ENCODE peak calls at places on chromosome 9, in seven cellular contexts. P is OCI-LY7, Y is IMR-90, E is thoracic aorta, X is adrenal gland, J is psoas muscle, O is uterus. I is an unnamed sample.

GRCh38 chr9:31323726-31324444 is 1060.6 kb upstream of the ACO1 start:
- DNase-seq in P (peak), Y (no peak), E (no peak), X (no peak), J (no peak), O (no peak), I (no peak)

GRCh38 chr9:120915854-120916495 is 10.6 kb downstream of the TRAF1 start:
- DNase-seq in P (peak), Y (no peak), E (no peak), X (no peak), J (no peak), O (no peak), I (no peak)

GRCh38 chr9:92183449-92183848 is 68.2 kb upstream of the SPTLC1 start:
- DNase-seq in P (no peak), Y (no peak), E (no peak), X (no peak), J (no peak), O (no peak), I (no peak)

GRCh38 chr9:69811329-69811989 is 9.2 kb upstream of the CFAP95 start:
- DNase-seq in P (no peak), Y (no peak), E (no peak), X (no peak), J (no peak), O (no peak), I (no peak)

GRCh38 chr9:135183538-135184153 is 96.2 kb downstream of the OLFM1 start:
- DNase-seq in P (no peak), Y (no peak), E (no peak), X (peak), J (no peak), O (no peak), I (no peak)

GRCh38 chr9:81557957-81558791 is 131.2 kb downstream of the TLE1 start:
- DNase-seq in P (no peak), Y (peak), E (no peak), X (no peak), J (no peak), O (peak), I (no peak)

GRCh38 chr9:133945977-133946753 is 46.0 kb downstream of the VAV2 start:
- DNase-seq in P (peak), Y (no peak), E (no peak), X (no peak), J (peak), O (no peak), I (no peak)

GRCh38 chr9:133117271-133118178 is 3.5 kb downstream of the RALGDS start:
- DNase-seq in P (no peak), Y (no peak), E (no peak), X (peak), J (peak), O (no peak), I (peak)

GRCh38 chr9:79817469-79818004 is 245.8 kb downstream of the TLE4 start:
- DNase-seq in P (no peak), Y (no peak), E (no peak), X (no peak), J (peak), O (no peak), I (no peak)

GRCh38 chr9:5593904-5594303 is 35.0 kb upstream of the RIC1 start:
- DNase-seq in P (peak), Y (no peak), E (no peak), X (no peak), J (no peak), O (no peak), I (no peak)

GRCh38 chr9:115411993-115412452 is 294.1 kb upstream of the TNC start:
- DNase-seq in P (no peak), Y (peak), E (no peak), X (no peak), J (no peak), O (no peak), I (no peak)

GRCh38 chr9:131469369-131469768 is 33.3 kb upstream of the POMT1 start:
- DNase-seq in P (no peak), Y (no peak), E (no peak), X (peak), J (peak), O (no peak), I (no peak)

GRCh38 chr9:77316058-77316457 is 138.7 kb downstream of the VPS13A start:
- DNase-seq in P (no peak), Y (no peak), E (no peak), X (no peak), J (no peak), O (no peak), I (no peak)

GRCh38 chr9:22308177-22308576 is 138.4 kb upstream of the DMRTA1 start:
- DNase-seq in P (no peak), Y (no peak), E (no peak), X (no peak), J (no peak), O (no peak), I (no peak)

GRCh38 chr9:95091574-95091970 is 225.9 kb downstream of the FANCC start:
- DNase-seq in P (no peak), Y (peak), E (no peak), X (no peak), J (no peak), O (no peak), I (no peak)

GRCh38 chr9:117645245-117645636 is 59.0 kb upstream of the TLR4 start:
- DNase-seq in P (no peak), Y (no peak), E (no peak), X (no peak), J (no peak), O (no peak), I (no peak)

GRCh38 chr9:73151653-73152382 is at the start of gene ANXA1:
- DNase-seq in P (no peak), Y (peak), E (no peak), X (no peak), J (no peak), O (no peak), I (no peak)

GRCh38 chr9:97980479-97980803 is 2.7 kb upstream of the ANP32B start:
- DNase-seq in P (no peak), Y (no peak), E (no peak), X (no peak), J (peak), O (peak), I (no peak)

GRCh38 chr9:122084276-122084675 is 8.8 kb downstream of the TTLL11 start:
- DNase-seq in P (no peak), Y (no peak), E (no peak), X (no peak), J (no peak), O (no peak), I (no peak)

GRCh38 chr9:4569101-4569500 is 78.8 kb downstream of the SLC1A1 start:
- DNase-seq in P (no peak), Y (no peak), E (no peak), X (no peak), J (no peak), O (no peak), I (no peak)

GRCh38 chr9:114588671-114589526 is 1.3 kb downstream of the ATP6V1G1 start:
- DNase-seq in P (peak), Y (peak), E (no peak), X (no peak), J (no peak), O (no peak), I (no peak)

GRCh38 chr9:94591876-94592275 is 1.7 kb downstream of the FBP2 start:
- DNase-seq in P (no peak), Y (no peak), E (no peak), X (no peak), J (no peak), O (no peak), I (no peak)

GRCh38 chr9:137368431-137369110 is 54.4 kb downstream of the EXD3 start:
- DNase-seq in P (no peak), Y (no peak), E (no peak), X (no peak), J (no peak), O (no peak), I (peak)

GRCh38 chr9:124818431-124819281 is 34.6 kb upstream of the WDR38 start:
- DNase-seq in P (peak), Y (peak), E (no peak), X (peak), J (no peak), O (no peak), I (no peak)

GRCh38 chr9:1979815-1980367 is 35.3 kb upstream of the SMARCA2 start:
- DNase-seq in P (no peak), Y (peak), E (no peak), X (no peak), J (peak), O (no peak), I (no peak)

GRCh38 chr9:131677051-131677444 is 62.8 kb downstream of the RAPGEF1 start:
- DNase-seq in P (no peak), Y (peak), E (no peak), X (no peak), J (no peak), O (no peak), I (no peak)

GRCh38 chr9:22237497-22238363 is 208.9 kb upstream of the DMRTA1 start:
- DNase-seq in P (no peak), Y (peak), E (no peak), X (no peak), J (no peak), O (peak), I (no peak)

GRCh38 chr9:29211681-29212589 is 1638.7 kb upstream of the C9orf72 start:
- DNase-seq in P (no peak), Y (no peak), E (no peak), X (peak), J (peak), O (peak), I (peak)

GRCh38 chr9:88991066-88992030 is at the start of gene S1PR3:
- DNase-seq in P (peak), Y (no peak), E (no peak), X (peak), J (peak), O (peak), I (no peak)

GRCh38 chr9:114804504-114804903 is 1.3 kb downstream of the TNFSF15 start:
- DNase-seq in P (no peak), Y (peak), E (no peak), X (peak), J (no peak), O (peak), I (no peak)

GRCh38 chr9:37290881-37291485 is 131.5 kb upstream of the GRHPR start:
- DNase-seq in P (peak), Y (peak), E (no peak), X (no peak), J (no peak), O (no peak), I (no peak)

GRCh38 chr9:122370303-122370702 is 521 bp upstream of the PTGS1 start:
- DNase-seq in P (peak), Y (no peak), E (no peak), X (no peak), J (no peak), O (no peak), I (no peak)

GRCh38 chr9:4116091-4116581 is 183.7 kb downstream of the GLIS3 start:
- DNase-seq in P (no peak), Y (peak), E (no peak), X (no peak), J (no peak), O (no peak), I (no peak)

GRCh38 chr9:16715404-16715803 is 155.1 kb downstream of the BNC2 start:
- DNase-seq in P (no peak), Y (peak), E (no peak), X (no peak), J (no peak), O (peak), I (no peak)

GRCh38 chr9:91100878-91101450 is 260.8 kb downstream of the AUH start:
- DNase-seq in P (no peak), Y (peak), E (no peak), X (peak), J (peak), O (peak), I (no peak)

DNA sequence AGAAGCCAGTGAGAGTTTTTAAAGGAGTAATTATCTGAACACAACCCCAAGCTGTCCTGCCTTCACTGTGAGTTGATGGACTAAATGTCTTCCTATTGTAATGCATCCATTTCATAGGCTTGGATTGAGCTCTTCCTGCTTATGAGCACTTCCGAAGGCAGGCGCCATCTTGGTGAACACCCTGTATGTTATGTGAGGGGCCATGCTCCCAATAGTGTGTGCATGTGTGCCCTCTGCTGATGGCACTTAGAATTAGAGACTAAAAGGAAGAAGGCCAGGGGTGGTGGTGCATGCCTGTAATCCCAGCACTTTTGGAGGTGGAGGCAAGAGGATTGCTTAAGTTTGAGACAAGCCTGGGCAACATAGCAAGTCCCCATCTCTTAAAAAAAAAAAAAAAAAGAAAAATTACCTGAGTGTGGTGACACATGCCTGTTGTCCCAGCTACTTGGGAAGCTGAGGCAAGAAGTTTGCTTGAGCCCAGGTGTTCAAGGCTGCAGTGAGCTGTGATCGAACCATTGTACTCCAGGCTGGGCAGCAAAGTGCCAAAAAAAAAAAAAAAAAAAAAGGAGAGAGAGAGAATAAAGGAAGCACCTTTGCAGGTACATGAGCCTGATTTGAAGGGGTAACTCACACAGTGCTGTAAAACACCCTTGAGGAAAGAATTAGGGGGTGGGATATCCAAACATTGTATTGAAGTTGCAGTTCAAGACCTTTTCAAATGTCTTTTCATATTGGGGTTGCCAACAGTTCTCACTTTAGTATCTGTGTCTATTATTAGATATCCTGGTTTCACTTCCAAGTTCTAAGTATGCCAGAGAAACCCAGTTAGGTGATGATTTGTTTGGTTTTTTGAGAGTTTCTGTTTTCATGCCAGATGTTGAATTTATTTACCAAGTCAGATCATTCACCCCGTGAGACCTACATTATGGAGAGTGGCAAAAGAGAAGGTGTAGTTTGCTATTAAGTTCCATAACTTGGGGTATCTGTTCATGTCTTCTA is 64.8 kb downstream of the C9orf152 start:
- DNase-seq in P (peak), Y (no peak), E (no peak), X (no peak), J (no peak), O (no peak), I (no peak)
- TF ChIP-seq CTCF in P (peak), Y (peak), E (no peak), X (no peak), J (no peak), O (no peak), I (no peak)

DNA sequence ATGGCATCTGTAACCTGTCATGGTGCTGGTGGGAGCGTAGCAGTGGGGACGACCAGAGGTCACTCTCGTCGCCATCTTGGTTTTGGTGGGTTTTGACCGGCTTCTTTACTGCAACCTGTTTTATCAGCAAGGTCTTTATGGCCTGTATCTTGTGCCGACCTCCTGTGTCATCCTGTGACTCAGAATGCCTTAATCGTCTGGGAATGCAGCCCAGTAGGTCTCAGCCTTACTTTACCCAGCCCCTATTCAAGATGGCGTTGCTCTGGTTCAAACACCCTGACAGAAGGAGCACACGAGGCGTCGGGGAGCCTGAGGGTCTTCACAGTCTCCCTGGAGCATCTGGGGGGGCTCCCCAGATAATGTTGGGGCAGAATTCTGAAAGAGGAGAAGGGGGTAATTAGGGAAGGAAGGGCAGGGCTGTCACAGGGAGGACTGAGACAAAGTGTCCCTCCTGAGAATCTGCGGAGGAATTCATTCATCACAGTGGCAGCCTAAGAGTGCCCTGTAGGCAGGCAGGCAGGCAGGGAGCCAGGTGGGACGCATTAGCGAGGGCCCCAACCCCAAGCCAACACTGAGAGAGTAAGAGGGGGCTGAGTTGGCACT is 21.3 kb upstream of the NCS1 start:
- DNase-seq in P (no peak), Y (peak), E (no peak), X (peak), J (no peak), O (no peak), I (no peak)
- H3K27ac ChIP-seq in P (no peak), Y (no peak), E (no peak), X (no peak), J (no peak), O (no peak), I (no peak)

GRCh38 chr9:99211746-99212145 is 10.0 kb downstream of the ALG2 start:
- DNase-seq in P (no peak), Y (no peak), E (no peak), X (no peak), J (no peak), O (no peak), I (no peak)
- TF ChIP-seq CTCF in P (no peak), Y (no peak), E (no peak), X (no peak), J (no peak), O (no peak), I (no peak)

DNA sequence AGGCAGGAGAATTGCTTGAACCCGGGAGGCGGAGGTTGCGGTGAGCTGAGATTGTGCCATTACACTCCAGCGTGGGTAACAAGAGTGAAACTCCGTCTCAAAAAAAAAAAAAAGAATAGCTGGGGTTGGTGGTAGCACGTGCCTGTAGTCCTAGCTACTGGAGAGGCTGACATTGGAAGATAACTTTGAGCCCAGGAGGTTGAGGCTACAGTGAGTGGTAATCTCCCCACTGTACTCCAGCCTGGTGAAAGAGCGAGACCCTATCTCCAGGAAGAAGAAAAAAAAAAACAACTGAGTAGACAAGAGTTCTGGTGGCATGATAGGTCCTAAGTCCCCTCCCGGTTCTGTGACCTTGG is 26.3 kb downstream of the GOLGA2 start:
- DNase-seq in P (no peak), Y (no peak), E (no peak), X (no peak), J (no peak), O (no peak), I (no peak)
- H3K27ac ChIP-seq in P (no peak), Y (no peak), E (no peak), X (no peak), J (no peak), O (no peak), I (peak)

GRCh38 chr9:35729101-35729500 is 2.9 kb downstream of the TLN1 start:
- DNase-seq in P (no peak), Y (peak), E (no peak), X (no peak), J (no peak), O (no peak), I (no peak)

GRCh38 chr9:35728041-35728971 is 3.7 kb downstream of the TLN1 start:
- DNase-seq in P (peak), Y (peak), E (peak), X (peak), J (peak), O (peak), I (peak)

GRCh38 chr9:35730486-35730854 is 1.5 kb downstream of the TLN1 start:
- DNase-seq in P (no peak), Y (no peak), E (no peak), X (no peak), J (no peak), O (no peak), I (no peak)

GRCh38 chr9:35731415-35732184 is 395 bp downstream of the TLN1 start:
- DNase-seq in P (no peak), Y (no peak), E (no peak), X (no peak), J (no peak), O (no peak), I (no peak)

GRCh38 chr9:35729700-35730485 is 2.1 kb downstream of the TLN1 start:
- DNase-seq in P (peak), Y (peak), E (no peak), X (peak), J (peak), O (peak), I (peak)
- TF ChIP-seq CTCF in P (peak), Y (peak), E (peak), X (peak), J (peak), O (peak), I (peak)

DNA sequence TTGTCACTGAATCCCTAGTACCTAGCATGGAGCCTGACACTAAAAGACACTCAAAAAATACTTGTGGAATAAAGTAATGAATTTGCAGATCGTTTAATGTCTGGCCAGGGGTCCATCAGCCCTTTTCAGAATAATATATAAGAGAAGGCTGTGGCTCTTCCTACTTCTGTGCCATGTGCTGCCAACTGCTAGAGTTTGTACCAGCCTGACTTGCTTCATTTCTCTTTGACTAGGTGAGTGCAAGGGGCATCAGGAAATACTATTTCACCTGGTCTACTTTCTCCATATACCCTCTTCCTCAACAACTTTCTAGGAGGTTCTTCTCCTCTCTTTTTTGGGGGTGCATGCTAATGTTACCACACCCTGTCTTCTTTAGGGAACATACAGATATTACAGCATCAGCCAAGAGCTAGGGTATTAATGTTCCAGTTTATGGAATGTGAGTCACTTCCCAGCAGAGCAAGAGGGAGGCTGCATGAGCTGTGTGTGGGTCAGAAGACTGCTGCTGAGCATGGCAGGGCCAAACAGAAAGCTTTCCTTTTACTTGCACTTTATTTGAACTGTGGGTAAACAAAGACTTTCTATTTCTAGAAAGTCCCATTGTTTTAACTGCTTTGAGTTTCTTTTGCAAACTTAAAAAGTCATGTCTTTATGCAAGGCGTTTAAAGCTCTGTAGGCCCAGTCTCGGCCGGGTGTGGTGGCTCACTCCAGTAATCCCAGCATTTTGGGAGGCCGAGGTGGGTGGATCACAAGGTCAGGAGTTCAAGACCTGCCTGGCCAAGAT is 158.9 kb downstream of the ADAMTSL1 start:
- DNase-seq in P (no peak), Y (peak), E (peak), X (peak), J (no peak), O (peak), I (no peak)
- H3K27ac ChIP-seq in P (no peak), Y (no peak), E (peak), X (no peak), J (peak), O (peak), I (no peak)

GRCh38 chr9:127393680-127394079 is 3.3 kb upstream of the SLC2A8 start:
- DNase-seq in P (no peak), Y (peak), E (no peak), X (no peak), J (no peak), O (no peak), I (no peak)
- TF ChIP-seq CTCF in P (peak), Y (peak), E (no peak), X (no peak), J (no peak), O (no peak), I (no peak)